ENCODE peak calls at places on chromosomes 7 and 10, in eight cellular contexts. I is NCI-H510A treated with DMSO at 0.1 percent for 48 hours; T is suprapubic skin; Q is activated CD4-positive, alpha-beta T cell treated with anti-CD3 and anti-CD28 coated beads, Interleukin-2, amount 50 U/mL, for 24 hours; X is astrocyte of the spinal cord; D is mucosa of descending colon; S is LHCN-M2; L is tibial nerve. U is an unnamed sample.

GRCh38 chr7:77954773-77955562 is 156.4 kb downstream of the PHTF2 start:
- DNase-seq in T (no peak), I (peak), X (no peak), L (no peak), Q (no peak), D (no peak), S (no peak), U (no peak)

GRCh38 chr7:44634839-44635591 is 28.6 kb downstream of the OGDH start:
- DNase-seq in X (no peak), Q (no peak), D (peak), L (no peak), I (no peak), S (no peak), T (peak), U (no peak)

GRCh38 chr10:81914736-81915510 is 39.9 kb downstream of the NRG3 start:
- DNase-seq in X (no peak), D (no peak), I (no peak), Q (no peak), L (no peak), S (no peak), T (no peak), U (no peak)

GRCh38 chr10:78717200-78717599 is 351.6 kb upstream of the ZMIZ1 start:
- DNase-seq in S (peak), T (no peak), X (peak), I (no peak), L (no peak), Q (no peak), D (no peak), U (peak)

GRCh38 chr10:122236690-122237306 is 34.3 kb upstream of the BTBD16 start:
- DNase-seq in D (no peak), I (no peak), L (no peak), X (no peak), T (no peak), Q (no peak), S (no peak), U (no peak)

GRCh38 chr10:21976739-21977138 is 26.8 kb downstream of the DNAJC1 start:
- DNase-seq in Q (no peak), I (no peak), T (no peak), D (no peak), S (no peak), X (no peak), L (no peak), U (no peak)

GRCh38 chr10:1151071-1152033 is 95.2 kb downstream of the WDR37 start:
- DNase-seq in Q (no peak), S (no peak), D (no peak), T (no peak), X (no peak), L (no peak), I (no peak), U (no peak)

GRCh38 chr7:22269963-22270362 is 87.0 kb downstream of the RAPGEF5 start:
- DNase-seq in X (no peak), I (peak), Q (no peak), L (no peak), D (peak), T (no peak), S (no peak), U (no peak)

GRCh38 chr7:36971515-36972139 is 247.3 kb upstream of the AOAH start:
- DNase-seq in I (peak), D (no peak), T (no peak), S (no peak), Q (no peak), X (no peak), L (no peak), U (no peak)

GRCh38 chr10:116053910-116054309 is 219.1 kb downstream of the GFRA1 start:
- DNase-seq in Q (no peak), X (no peak), I (no peak), T (no peak), S (peak), L (no peak), D (no peak), U (no peak)

GRCh38 chr10:44864042-44864436 is 47.1 kb upstream of the TMEM72 start:
- DNase-seq in I (no peak), T (no peak), Q (no peak), L (no peak), X (no peak), S (no peak), D (peak), U (peak)

GRCh38 chr10:113992601-113993011 is 51.1 kb upstream of the ADRB1 start:
- DNase-seq in D (no peak), T (no peak), Q (no peak), X (no peak), I (no peak), S (no peak), L (no peak), U (no peak)

GRCh38 chr10:77715081-77715480 is 77.5 kb upstream of the KCNMA1 start:
- DNase-seq in D (peak), S (no peak), X (no peak), T (no peak), I (peak), L (no peak), Q (no peak), U (no peak)

U was measured in astrocyte of the hippocampus.